ENCODE peak calls at places on chromosome 19, in seven cellular contexts. I is SK-N-SH, L is HepG2, O is HCT116, Q is K562, S is H1, D is GM12878. M is an unnamed sample.

GRCh38 chr19:3606690-3607289 is at the start of gene TBXA2R:
- DNase-seq in S (no peak), Q (peak; percentile 91), D (no peak), L (no peak), I (peak; percentile 96), O (peak; percentile 19), M (peak; percentile 69)

GRCh38 chr19:1657632-1658445 is 5.4 kb upstream of the TCF3 start:
- DNase-seq in I (no peak), D (no peak), O (no peak), L (no peak), S (no peak), Q (no peak), M (peak; percentile 89)

GRCh38 chr19:43675906-43676305 is 5.9 kb upstream of the PLAUR start:
- DNase-seq in S (no peak), L (no peak), D (no peak), O (no peak), I (no peak), Q (no peak), M (no peak)

GRCh38 chr19:658916-659839 is 3.8 kb downstream of the RNF126 start:
- DNase-seq in I (no peak), Q (no peak), S (no peak), O (no peak), L (no peak), D (no peak), M (no peak)

GRCh38 chr19:7912144-7912696 is 2.4 kb upstream of the TGFBR3L start:
- DNase-seq in I (no peak), D (no peak), S (no peak), L (no peak), Q (no peak), O (no peak), M (no peak)

GRCh38 chr19:49515767-49516166 is 3.3 kb downstream of the FCGRT start:
- DNase-seq in I (no peak), D (no peak), L (no peak), Q (no peak), O (no peak), S (no peak), M (no peak)

GRCh38 chr19:35977446-35978222 is 17.4 kb upstream of the SDHAF1 start:
- DNase-seq in D (no peak), O (peak; percentile 45), Q (peak; percentile 63), L (peak; percentile 53), S (no peak), I (peak; percentile 59), M (no peak)

GRCh38 chr19:31289381-31289880 is 59.8 kb downstream of the TSHZ3 start:
- DNase-seq in L (no peak), O (no peak), Q (no peak), I (no peak), S (no peak), D (no peak), M (no peak)

GRCh38 chr19:46727036-46727501 is 10.2 kb upstream of the PRKD2 start:
- DNase-seq in I (no peak), Q (no peak), S (no peak), O (no peak), D (no peak), L (no peak), M (no peak)

GRCh38 chr19:812819-813358 is 8.9 kb downstream of the PLPPR3 start:
- DNase-seq in D (no peak), Q (no peak), S (no peak), L (no peak), O (no peak), I (no peak), M (no peak)

GRCh38 chr19:31979949-31980670 is 365.3 kb upstream of the ZNF507 start:
- DNase-seq in S (no peak), O (no peak), L (no peak), Q (no peak), D (no peak), I (no peak), M (no peak)

GRCh38 chr19:30029721-30030510 is 87.9 kb downstream of the URI1 start:
- DNase-seq in L (no peak), D (peak; percentile 90), I (no peak), S (no peak), Q (no peak), O (peak; percentile 2), M (no peak)

GRCh38 chr19:35381926-35382325 is 11.1 kb downstream of the GPR42 start:
- DNase-seq in Q (no peak), S (no peak), I (no peak), L (no peak), D (no peak), O (no peak), M (no peak)

GRCh38 chr19:38975214-38975860 is at the start of gene FBXO17:
- DNase-seq in O (no peak), L (peak; percentile 47), Q (peak; percentile 81), S (no peak), D (no peak), I (peak; percentile 90), M (peak; percentile 60)

GRCh38 chr19:45439569-45440258 is 16.0 kb upstream of the ERCC1 start:
- DNase-seq in O (no peak), S (no peak), L (no peak), D (no peak), Q (peak; percentile 90), I (peak; percentile 93), M (peak; percentile 56)
- TF ChIP-seq JUND in O (no peak), S (peak; percentile 27), L (no peak), D (peak; percentile 7), Q (peak; percentile 89), I (no peak), M (no peak)

DNA sequence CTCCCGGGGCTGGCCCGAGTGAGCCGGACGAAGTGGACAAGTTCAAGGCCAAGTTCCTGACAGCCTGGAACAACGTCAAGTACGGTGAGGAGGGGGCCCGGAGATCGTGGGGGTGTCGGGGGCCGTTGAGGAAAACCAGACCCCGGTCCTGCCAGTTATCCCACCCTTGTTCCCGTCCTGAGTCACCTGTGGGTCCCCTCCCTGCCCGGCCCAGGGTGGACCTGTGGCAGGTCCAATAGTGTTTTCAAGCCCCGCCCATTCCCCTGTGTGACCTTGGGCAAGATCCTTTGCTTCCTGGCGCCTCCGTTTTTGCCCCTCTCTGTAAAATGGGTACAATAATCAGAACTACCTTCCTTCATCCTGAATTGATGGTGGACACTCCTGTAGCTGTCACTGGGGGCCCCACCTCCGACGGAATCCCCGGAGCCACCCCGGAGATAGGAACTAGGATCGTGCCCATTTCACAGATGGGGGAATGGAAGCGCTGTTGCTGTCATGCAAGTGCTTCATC is 593 bp downstream of the ATG4D start:
- DNase-seq in Q (peak; percentile 58), D (no peak), S (no peak), I (no peak), O (no peak), L (no peak), M (no peak)
- TF ChIP-seq JUND in Q (no peak), D (no peak), S (no peak), I (no peak), O (no peak), L (no peak), M (no peak)

DNA sequence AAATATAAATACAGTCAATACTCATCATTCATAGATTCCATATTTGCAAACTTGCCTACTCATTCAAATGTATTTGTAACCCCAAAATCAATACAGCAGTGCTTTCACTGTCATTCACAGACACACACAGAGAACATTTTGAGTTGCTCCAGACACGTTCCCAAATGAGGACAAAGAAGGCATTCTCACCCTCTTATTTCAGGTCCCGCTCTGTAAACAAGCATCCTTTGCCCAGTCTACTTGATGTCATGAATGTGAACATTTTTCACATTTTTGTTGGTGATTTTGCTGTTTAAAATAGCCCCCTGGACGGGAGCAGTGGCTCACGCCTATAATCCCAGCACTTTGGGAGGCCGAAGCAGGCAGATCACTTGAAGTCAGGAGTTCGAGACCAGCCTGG is 15.5 kb downstream of the C19orf47 start:
- DNase-seq in D (no peak), L (no peak), Q (no peak), S (no peak), I (no peak), O (no peak), M (no peak)
- TF ChIP-seq JUND in D (no peak), L (no peak), Q (no peak), S (no peak), I (no peak), O (no peak), M (no peak)

GRCh38 chr19:40147693-40148347 is 43.4 kb upstream of the MAP3K10 start:
- DNase-seq in D (no peak), L (no peak), Q (no peak), O (no peak), I (no peak), S (no peak), M (no peak)

GRCh38 chr19:40144947-40145748 is 46.1 kb upstream of the MAP3K10 start:
- DNase-seq in I (no peak), D (no peak), O (no peak), L (no peak), S (no peak), Q (no peak), M (no peak)

GRCh38 chr19:40144151-40144550 is 47.1 kb upstream of the MAP3K10 start:
- DNase-seq in Q (no peak), S (no peak), I (no peak), D (no peak), O (no peak), L (no peak), M (no peak)

GRCh38 chr19:40150170-40150569 is 41.1 kb upstream of the MAP3K10 start:
- DNase-seq in D (no peak), O (no peak), I (no peak), Q (no peak), S (no peak), L (no peak), M (no peak)

GRCh38 chr19:40147338-40147692 is 43.9 kb upstream of the MAP3K10 start:
- DNase-seq in Q (no peak), O (no peak), I (no peak), L (no peak), D (no peak), S (no peak), M (no peak)
- TF ChIP-seq JUND in Q (no peak), O (no peak), I (no peak), L (no peak), D (no peak), S (no peak), M (no peak)

GRCh38 chr19:5120321-5120720 is 151.4 kb downstream of the KDM4B start:
- DNase-seq in O (no peak), Q (no peak), S (no peak), I (no peak), L (no peak), D (no peak), M (no peak)

GRCh38 chr19:5122671-5123409 is 153.9 kb downstream of the KDM4B start:
- DNase-seq in Q (no peak), S (no peak), I (no peak), L (no peak), O (no peak), D (no peak), M (no peak)

GRCh38 chr19:5120833-5121232 is 151.9 kb downstream of the KDM4B start:
- DNase-seq in I (no peak), Q (no peak), O (no peak), D (no peak), S (no peak), L (no peak), M (no peak)

GRCh38 chr19:5122121-5122400 is 153.1 kb downstream of the KDM4B start:
- DNase-seq in L (no peak), D (no peak), O (no peak), Q (no peak), I (no peak), S (no peak), M (no peak)

GRCh38 chr19:5121286-5122120 is 152.6 kb downstream of the KDM4B start:
- DNase-seq in I (no peak), L (no peak), S (no peak), Q (no peak), O (no peak), D (no peak), M (no peak)
- TF ChIP-seq JUND in I (no peak), L (no peak), S (no peak), Q (no peak), O (no peak), D (no peak), M (no peak)

GRCh38 chr19:9076886-9077285 is 10.0 kb upstream of the OR1M1 start:
- DNase-seq in Q (no peak), I (no peak), L (no peak), S (no peak), D (no peak), O (no peak), M (no peak)
- TF ChIP-seq JUND in Q (no peak), I (no peak), L (no peak), S (no peak), D (no peak), O (no peak), M (no peak)

M was measured in T47D.